ENCODE peak calls at places on chromosomes 7 and 10, in eight cellular contexts. F is H9, Y is spleen, D is breast epithelium, Z is SK-N-SH, K is A673, X is fibroblast of villous mesenchyme, E is PC-3. G is an unnamed sample.

GRCh38 chr7:26200113-26200443 is 468 bp downstream of the HNRNPA2B1 start:
- DNase-seq in F (peak), Y (peak), D (peak), Z (peak), K (peak), X (peak), E (peak), G (peak)

GRCh38 chr10:98030093-98030821 is at the start of gene CRTAC1:
- DNase-seq in F (peak), Y (no peak), D (no peak), Z (peak), K (peak), X (peak), E (no peak), G (peak)

GRCh38 chr10:36254191-36254590 is 612.1 kb upstream of the FZD8 start:
- DNase-seq in F (no peak), Y (no peak), D (peak), Z (no peak), K (peak), X (peak), E (peak), G (no peak)

GRCh38 chr10:84825330-84825729 is 496.9 kb downstream of the CCSER2 start:
- DNase-seq in F (no peak), Y (no peak), D (peak), Z (peak), K (peak), X (peak), E (no peak), G (no peak)

GRCh38 chr7:70646551-70647248 is 485.2 kb upstream of the GALNT17 start:
- DNase-seq in F (no peak), Y (no peak), D (no peak), Z (peak), K (no peak), X (no peak), E (no peak), G (no peak)

GRCh38 chr10:97599272-97599619 is 9.7 kb downstream of the C10orf62 start:
- DNase-seq in F (no peak), Y (no peak), D (no peak), Z (no peak), K (no peak), X (no peak), E (no peak), G (no peak)

GRCh38 chr10:84563868-84564267 is 235.5 kb downstream of the CCSER2 start:
- DNase-seq in F (no peak), Y (no peak), D (no peak), Z (no peak), K (no peak), X (no peak), E (no peak), G (no peak)

GRCh38 chr7:50650057-50650664 is 85.0 kb upstream of the DDC start:
- DNase-seq in F (no peak), Y (no peak), D (no peak), Z (no peak), K (no peak), X (no peak), E (no peak), G (no peak)

GRCh38 chr7:22666732-22667131 is 60.3 kb upstream of the IL6 start:
- DNase-seq in F (no peak), Y (no peak), D (no peak), Z (no peak), K (peak), X (no peak), E (peak), G (no peak)

GRCh38 chr7:147400221-147400689 is 1190.3 kb upstream of the C7orf33 start:
- DNase-seq in F (no peak), Y (no peak), D (no peak), Z (no peak), K (no peak), X (no peak), E (no peak), G (no peak)

GRCh38 chr7:122887198-122887597 is 938 bp upstream of the CADPS2 start:
- DNase-seq in F (peak), Y (peak), D (peak), Z (peak), K (peak), X (peak), E (peak), G (peak)

GRCh38 chr7:101869026-101869900 is 51.8 kb downstream of the CUX1 start:
- DNase-seq in F (peak), Y (no peak), D (no peak), Z (no peak), K (no peak), X (no peak), E (no peak), G (no peak)

GRCh38 chr10:132362151-132362611 is 30.2 kb downstream of the LRRC27 start:
- DNase-seq in F (no peak), Y (peak), D (no peak), Z (no peak), K (no peak), X (no peak), E (no peak), G (no peak)

GRCh38 chr10:72692057-72692891 is at the start of gene MCU:
- DNase-seq in F (peak), Y (peak), D (peak), Z (peak), K (peak), X (peak), E (peak), G (peak)

GRCh38 chr7:49432245-49432644 is 341.2 kb upstream of the VWC2 start:
- DNase-seq in F (no peak), Y (no peak), D (no peak), Z (no peak), K (no peak), X (no peak), E (no peak), G (no peak)

GRCh38 chr7:134104166-134104565 is 23.0 kb upstream of the LRGUK start:
- DNase-seq in F (no peak), Y (no peak), D (no peak), Z (no peak), K (no peak), X (no peak), E (no peak), G (no peak)

GRCh38 chr10:26697163-26697921 is at the start of gene PDSS1:
- DNase-seq in F (peak), Y (peak), D (peak), Z (peak), K (peak), X (peak), E (peak), G (peak)

GRCh38 chr10:78817804-78818203 is 251.0 kb upstream of the ZMIZ1 start:
- DNase-seq in F (no peak), Y (no peak), D (no peak), Z (no peak), K (no peak), X (no peak), E (no peak), G (no peak)

GRCh38 chr10:78817361-78817760 is 251.4 kb upstream of the ZMIZ1 start:
- DNase-seq in F (no peak), Y (no peak), D (no peak), Z (no peak), K (no peak), X (no peak), E (no peak), G (no peak)

GRCh38 chr10:78813526-78814429 is 255.0 kb upstream of the ZMIZ1 start:
- DNase-seq in F (no peak), Y (no peak), D (no peak), Z (no peak), K (no peak), X (no peak), E (no peak), G (no peak)

GRCh38 chr10:78814430-78814806 is 254.3 kb upstream of the ZMIZ1 start:
- DNase-seq in F (no peak), Y (no peak), D (no peak), Z (no peak), K (no peak), X (no peak), E (no peak), G (no peak)

GRCh38 chr10:78815702-78816334 is 252.9 kb upstream of the ZMIZ1 start:
- DNase-seq in F (no peak), Y (no peak), D (no peak), Z (no peak), K (no peak), X (no peak), E (peak), G (no peak)
- TF ChIP-seq CTCF in F (no peak), Y (no peak), D (no peak), Z (no peak), K (no peak), X (no peak), E (no peak), G (no peak)

DNA sequence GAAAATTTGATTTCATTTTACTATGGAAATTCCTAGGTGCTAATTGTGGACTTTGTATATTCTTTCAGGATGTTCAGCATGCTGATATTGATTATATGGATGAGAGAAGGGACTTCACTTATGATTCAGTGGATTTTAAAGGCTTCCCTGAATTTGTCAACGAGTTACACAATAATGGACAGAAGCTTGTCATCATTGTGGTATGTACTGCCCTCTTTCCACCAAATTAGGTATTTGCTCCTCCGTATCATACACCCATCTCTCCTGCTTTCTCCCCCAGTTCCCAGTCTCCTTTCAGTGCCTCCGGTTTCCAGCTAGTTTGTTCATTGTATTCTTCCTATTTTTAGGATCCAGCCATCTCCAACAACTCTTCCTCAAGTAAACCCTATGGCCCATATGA is 34.6 kb downstream of the MGAM start:
- DNase-seq in F (no peak), Y (no peak), D (no peak), Z (no peak), K (no peak), X (no peak), E (peak), G (no peak)
- TF ChIP-seq CTCF in F (peak), Y (peak), D (no peak), Z (peak), K (no peak), X (no peak), E (peak), G (no peak)

DNA sequence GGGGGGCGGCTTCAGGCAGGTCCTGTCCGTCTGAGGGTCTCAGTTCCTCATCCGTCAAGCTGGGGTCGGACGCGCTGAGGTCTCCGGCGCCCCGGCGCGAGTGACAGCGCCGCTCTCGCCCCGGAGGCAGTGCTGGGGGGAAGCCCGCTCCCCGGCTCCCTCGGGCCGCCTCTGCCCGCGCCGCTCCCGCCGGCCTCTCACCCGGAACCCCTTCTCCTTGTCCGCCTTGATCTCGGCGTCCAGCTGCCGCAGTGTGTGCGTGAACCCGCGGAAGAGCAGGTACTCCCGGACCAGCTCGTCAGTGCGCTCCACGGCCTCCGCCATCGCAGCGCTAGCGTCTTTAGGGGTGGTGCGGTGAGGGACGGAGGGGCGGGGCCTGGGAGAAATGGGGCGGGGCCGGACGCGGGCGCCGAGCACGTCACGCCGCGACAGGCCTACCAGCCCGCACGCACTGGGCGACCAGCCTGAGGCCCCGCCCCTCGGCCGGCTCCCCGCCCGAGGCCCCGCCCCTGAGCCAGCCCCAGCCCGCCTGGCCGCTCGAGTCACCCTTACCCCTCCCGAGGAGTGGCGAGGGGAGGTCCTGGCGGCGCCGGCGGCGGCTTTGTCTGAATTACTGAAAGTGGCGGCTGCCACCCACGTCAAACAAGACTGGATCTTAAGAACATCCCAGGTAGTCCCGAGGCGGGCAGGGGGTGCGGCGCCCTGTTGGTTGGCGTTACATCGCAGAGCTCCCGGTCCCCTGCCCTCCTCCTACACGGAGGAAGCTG is at the start of gene WDR91:
- DNase-seq in F (peak), Y (peak), D (peak), Z (peak), K (peak), X (peak), E (peak), G (peak)
- TF ChIP-seq CTCF in F (no peak), Y (peak), D (no peak), Z (peak), K (peak), X (no peak), E (peak), G (no peak)

GRCh38 chr7:38107486-38107893 is 70.6 kb upstream of the STARD3NL start:
- DNase-seq in F (peak), Y (peak), D (peak), Z (peak), K (peak), X (peak), E (peak), G (peak)
- TF ChIP-seq CTCF in F (peak), Y (peak), D (peak), Z (peak), K (peak), X (peak), E (peak), G (peak)

GRCh38 chr7:142481548-142481947 is 223.7 kb upstream of the PRSS58 start:
- DNase-seq in F (no peak), Y (no peak), D (no peak), Z (no peak), K (no peak), X (no peak), E (peak), G (no peak)

GRCh38 chr7:142476077-142476476 is 218.2 kb upstream of the PRSS58 start:
- DNase-seq in F (no peak), Y (no peak), D (no peak), Z (no peak), K (no peak), X (no peak), E (no peak), G (no peak)

GRCh38 chr7:142482899-142483658 is 225.2 kb upstream of the PRSS58 start:
- DNase-seq in F (peak), Y (peak), D (no peak), Z (peak), K (peak), X (peak), E (peak), G (no peak)

GRCh38 chr7:142477079-142477651 is 219.3 kb upstream of the PRSS58 start:
- DNase-seq in F (no peak), Y (no peak), D (no peak), Z (no peak), K (no peak), X (no peak), E (no peak), G (no peak)

DNA sequence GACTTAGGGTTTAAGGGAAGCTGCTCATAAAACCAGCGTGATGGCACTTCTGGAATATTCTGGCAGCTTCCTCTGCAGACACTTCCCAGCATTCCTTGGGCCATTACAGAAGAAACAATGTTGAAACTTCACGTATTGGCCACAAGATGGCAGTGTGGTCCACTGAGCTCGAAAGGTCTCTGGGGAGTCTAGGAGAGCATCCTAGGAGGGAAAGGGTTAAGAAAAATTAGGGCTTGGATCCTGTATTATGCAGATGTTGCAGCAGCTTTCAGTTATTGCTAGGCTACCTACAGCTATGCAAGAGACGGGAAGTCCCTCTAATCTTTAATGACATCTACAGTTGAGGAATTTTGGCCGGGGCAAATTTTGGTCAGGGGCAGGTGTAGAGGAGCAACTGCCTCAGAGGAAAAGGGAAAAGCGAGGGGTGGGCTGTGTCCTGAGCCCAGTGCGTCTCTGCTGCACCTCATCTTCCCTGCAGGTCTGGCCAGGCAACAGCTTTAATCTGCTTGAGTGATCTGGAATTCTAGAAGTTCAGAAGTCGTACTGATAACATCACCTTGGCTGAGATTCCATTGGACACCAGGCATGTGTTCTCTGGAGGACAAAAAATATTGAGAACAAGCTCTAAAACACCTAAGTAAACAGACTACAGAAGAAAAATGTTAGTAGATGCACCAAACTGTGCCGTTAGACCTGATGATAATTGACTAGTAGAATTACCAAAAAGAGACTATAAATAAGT is 220.8 kb upstream of the PRSS58 start:
- DNase-seq in F (no peak), Y (no peak), D (no peak), Z (peak), K (peak), X (peak), E (peak), G (no peak)
- TF ChIP-seq CTCF in F (peak), Y (peak), D (peak), Z (peak), K (peak), X (peak), E (peak), G (peak)

GRCh38 chr10:106711313-106711906 is 453.1 kb downstream of the SORCS1 start:
- DNase-seq in F (peak), Y (no peak), D (no peak), Z (peak), K (peak), X (no peak), E (peak), G (no peak)
- TF ChIP-seq CTCF in F (peak), Y (peak), D (no peak), Z (peak), K (peak), X (peak), E (peak), G (peak)

GRCh38 chr7:100573691-100574361 is at the start of gene SAP25:
- DNase-seq in F (peak), Y (peak), D (no peak), Z (peak), K (no peak), X (no peak), E (no peak), G (no peak)
- TF ChIP-seq CTCF in F (peak), Y (no peak), D (no peak), Z (peak), K (peak), X (peak), E (no peak), G (no peak)